ENCODE peak calls at places on chromosomes 11 and 22, in six cellular contexts. G, O, D, Y, E and R are unnamed samples.
A peak's percentile ranks its signal among the peaks of the same experiment; 100 is the strongest.

GRCh38 chr22:36912694-36913430 is 566 bp upstream of the CSF2RB start:
- ATAC-seq in G (no peak), D (no peak), E (no peak), O (peak; percentile 22), Y (no peak), R (peak; percentile 25)

GRCh38 chr11:8081591-8082021 is 595 bp downstream of the TUB start:
- ATAC-seq in Y (no peak), D (peak; percentile 29), G (no peak), E (peak; percentile 41), O (peak; percentile 16), R (peak; percentile 29)

GRCh38 chr11:63505857-63506528 is at the start of gene LGALS12:
- ATAC-seq in G (no peak), O (peak; percentile 13), Y (peak; percentile 74), D (no peak), E (no peak), R (no peak)

GRCh38 chr11:73126804-73127480 is 15.2 kb downstream of the FCHSD2 start:
- ATAC-seq in G (no peak), D (no peak), O (no peak), Y (no peak), E (no peak), R (no peak)

GRCh38 chr11:73411031-73411430 is 34.8 kb downstream of the RELT start:
- ATAC-seq in O (no peak), Y (no peak), E (no peak), G (no peak), D (no peak), R (no peak)

GRCh38 chr22:32534252-32535215 is 59.9 kb downstream of the FBXO7 start:
- ATAC-seq in D (no peak), G (no peak), Y (no peak), O (peak; percentile 26), E (no peak), R (no peak)

GRCh38 chr11:34565417-34566208 is 52.0 kb upstream of the ELF5 start:
- ATAC-seq in O (no peak), Y (peak; percentile 88), D (peak; percentile 37), E (no peak), G (no peak), R (no peak)

GRCh38 chr22:29824677-29825076 is 13.4 kb downstream of the ASCC2 start:
- ATAC-seq in O (no peak), Y (no peak), E (no peak), G (no peak), D (no peak), R (no peak)

GRCh38 chr22:46024136-46024840 is 47.3 kb upstream of the WNT7B start:
- ATAC-seq in O (no peak), G (no peak), D (no peak), E (no peak), Y (no peak), R (no peak)

GRCh38 chr22:40376149-40376548 is 5.8 kb downstream of the SGSM3 start:
- ATAC-seq in Y (no peak), D (no peak), G (no peak), O (no peak), E (no peak), R (peak; percentile 59)

GRCh38 chr11:111417766-111418435 is 38.8 kb upstream of the POU2AF1 start:
- ATAC-seq in O (peak; percentile 65), D (no peak), G (no peak), E (no peak), Y (no peak), R (peak; percentile 77)

GRCh38 chr11:77141034-77141433 is 13.0 kb downstream of the MYO7A start:
- ATAC-seq in O (no peak), D (no peak), G (peak; percentile 83), E (peak; percentile 25), Y (no peak), R (no peak)

GRCh38 chr11:115258216-115258615 is 246.0 kb downstream of the CADM1 start:
- ATAC-seq in O (no peak), D (no peak), Y (no peak), G (no peak), E (no peak), R (no peak)

GRCh38 chr22:32764330-32765116 is 37.0 kb upstream of the TIMP3 start:
- ATAC-seq in E (no peak), D (no peak), G (no peak), Y (no peak), O (peak; percentile 83), R (no peak)